ENCODE peak calls at places on chromosomes 3 and 15, in eight cellular contexts. L is stomach; X is psoas muscle; K is SK-N-SH; Z is transverse colon; W is fibroblast of lung; H is CD8-positive, alpha-beta T cell; P is left lung. O is an unnamed sample. For H3K9me3, the result is how much of the 10 kb centered on the place peaks cover.

GRCh38 chr3:42652611-42653302 is 740 bp upstream of the ZBTB47 start:
- DNase-seq in L (peak), X (peak), K (peak), Z (peak), W (peak), H (no peak), P (peak), O (no peak)

GRCh38 chr3:114231616-114232015 is 5.8 kb downstream of the ZNF80 start:
- DNase-seq in L (no peak), X (no peak), K (no peak), Z (no peak), W (no peak), H (peak), P (no peak), O (no peak)

GRCh38 chr15:25061808-25062550 is 107.2 kb downstream of the SNRPN start:
- DNase-seq in L (no peak), X (no peak), K (no peak), Z (no peak), W (no peak), H (no peak), P (no peak), O (no peak)

GRCh38 chr3:100969557-100969916 is 23.7 kb downstream of the ABI3BP start:
- DNase-seq in L (no peak), X (no peak), K (no peak), Z (no peak), W (no peak), H (no peak), P (no peak), O (no peak)

GRCh38 chr3:160312014-160312624 is 86.9 kb downstream of the C3orf80 start:
- DNase-seq in L (no peak), X (no peak), K (peak), Z (no peak), W (no peak), H (no peak), P (no peak), O (no peak)

GRCh38 chr3:185308126-185308754 is 54.4 kb upstream of the EHHADH start:
- DNase-seq in L (peak), X (no peak), K (peak), Z (peak), W (peak), H (peak), P (no peak), O (peak)

GRCh38 chr3:9949115-9949514 is 3.1 kb downstream of the PRRT3 start:
- DNase-seq in L (no peak), X (no peak), K (no peak), Z (no peak), W (no peak), H (no peak), P (no peak), O (no peak)

GRCh38 chr3:49750056-49750455 is 26.3 kb upstream of the GMPPB start:
- DNase-seq in L (no peak), X (no peak), K (no peak), Z (no peak), W (peak), H (no peak), P (no peak), O (no peak)

GRCh38 chr15:77944002-77944867 is 133.3 kb downstream of the TBC1D2B start:
- DNase-seq in L (peak), X (peak), K (peak), Z (peak), W (peak), H (peak), P (peak), O (peak)

GRCh38 chr3:195139876-195140240 is 131.1 kb downstream of the XXYLT1 start:
- DNase-seq in L (no peak), X (no peak), K (no peak), Z (no peak), W (peak), H (no peak), P (no peak), O (no peak)

GRCh38 chr3:156448300-156448699 is 106.6 kb downstream of the SSR3 start:
- DNase-seq in L (no peak), X (no peak), K (no peak), Z (no peak), W (peak), H (peak), P (no peak), O (peak)

GRCh38 chr3:117696871-117697270 is 987.3 kb downstream of the TUSC7 start:
- DNase-seq in L (no peak), X (no peak), K (peak), Z (no peak), W (no peak), H (no peak), P (no peak), O (no peak)

GRCh38 chr15:78616506-78616905 is 4.3 kb downstream of the CHRNA3 start:
- DNase-seq in L (peak), X (no peak), K (no peak), Z (no peak), W (no peak), H (no peak), P (no peak), O (no peak)

GRCh38 chr15:67240235-67241131 is 14.0 kb downstream of the AAGAB start:
- DNase-seq in L (peak), X (no peak), K (peak), Z (peak), W (no peak), H (peak), P (no peak), O (no peak)

GRCh38 chr3:39021029-39021428 is 30.7 kb downstream of the SCN11A start:
- DNase-seq in L (no peak), X (no peak), K (no peak), Z (no peak), W (no peak), H (no peak), P (no peak), O (no peak)

GRCh38 chr3:106435899-106436453 is 567.2 kb upstream of the CBLB start:
- DNase-seq in L (no peak), X (no peak), K (no peak), Z (no peak), W (no peak), H (no peak), P (no peak), O (no peak)

GRCh38 chr3:185930393-185931107 is 7.3 kb downstream of the TRA2B start:
- DNase-seq in L (no peak), X (no peak), K (no peak), Z (no peak), W (peak), H (no peak), P (no peak), O (no peak)

GRCh38 chr3:23913182-23913581 is 3.6 kb downstream of the NKIRAS1 start:
- DNase-seq in L (no peak), X (no peak), K (no peak), Z (no peak), W (peak), H (no peak), P (no peak), O (no peak)

GRCh38 chr3:130831716-130832400 is 62.0 kb upstream of the ATP2C1 start:
- DNase-seq in L (peak), X (no peak), K (no peak), Z (no peak), W (no peak), H (no peak), P (no peak), O (peak)

GRCh38 chr3:41940393-41940792 is 21.5 kb downstream of the ULK4 start:
- DNase-seq in L (no peak), X (no peak), K (no peak), Z (no peak), W (no peak), H (no peak), P (no peak), O (no peak)

GRCh38 chr3:150504473-150504872 is 41.8 kb downstream of the SERP1 start:
- DNase-seq in L (no peak), X (no peak), K (no peak), Z (no peak), W (no peak), H (no peak), P (no peak), O (no peak)

GRCh38 chr3:8635625-8636024 is 9.0 kb downstream of the SSUH2 start:
- DNase-seq in L (no peak), X (no peak), K (no peak), Z (no peak), W (no peak), H (no peak), P (no peak), O (no peak)

GRCh38 chr3:134874737-134875413 is 79.8 kb downstream of the EPHB1 start:
- DNase-seq in L (no peak), X (no peak), K (no peak), Z (no peak), W (peak), H (no peak), P (no peak), O (no peak)

GRCh38 chr3:161096771-161097367 is 8.3 kb downstream of the B3GALNT1 start:
- DNase-seq in L (peak), X (no peak), K (peak), Z (no peak), W (peak), H (no peak), P (no peak), O (no peak)

GRCh38 chr15:35705885-35706590 is 160.1 kb upstream of the DPH6 start:
- DNase-seq in L (peak), X (no peak), K (no peak), Z (no peak), W (peak), H (no peak), P (no peak), O (no peak)

GRCh38 chr3:61912158-61912557 is 350.8 kb downstream of the PTPRG start:
- DNase-seq in L (no peak), X (no peak), K (no peak), Z (no peak), W (no peak), H (no peak), P (no peak), O (no peak)

GRCh38 chr3:123287962-123288302 is 86.2 kb downstream of the SEC22A start:
- DNase-seq in L (no peak), X (no peak), K (no peak), Z (no peak), W (no peak), H (no peak), P (no peak), O (no peak)

GRCh38 chr3:15439476-15439875 is 12.1 kb downstream of the EAF1 start:
- DNase-seq in L (no peak), X (no peak), K (no peak), Z (no peak), W (peak), H (no peak), P (peak), O (no peak)
- H3K9me3 ChIP-seq in L (under half), X (under half), K (under half), Z (under half), W (under half), H (under half), P (under half), O (under half)

DNA sequence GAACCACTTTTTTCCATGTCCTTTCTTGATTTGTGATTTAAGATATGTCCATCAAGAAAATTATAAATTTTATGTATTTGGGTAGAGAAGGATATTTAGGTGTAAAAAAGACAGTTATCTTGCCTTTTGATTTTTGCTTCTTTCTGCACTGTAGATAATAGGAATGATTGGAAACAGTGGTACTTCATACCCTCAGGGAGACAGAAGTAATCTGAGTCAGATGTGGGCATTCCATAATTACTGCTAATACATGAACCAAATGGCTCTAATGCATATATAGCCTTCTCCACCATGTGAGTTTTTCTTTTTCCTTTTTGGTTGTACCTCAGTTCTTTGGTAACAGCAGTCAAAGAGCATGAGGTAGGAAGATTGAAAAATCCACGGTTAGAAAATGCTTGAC is 67.2 kb downstream of the RARB start:
- DNase-seq in L (no peak), X (no peak), K (peak), Z (no peak), W (no peak), H (no peak), P (no peak), O (no peak)
- H3K9me3 ChIP-seq in L (under half), X (under half), K (under half), Z (under half), W (under half), H (under half), P (under half), O (under half)

GRCh38 chr3:44762170-44762677 is 630 bp downstream of the KIF15 start:
- DNase-seq in L (no peak), X (no peak), K (peak), Z (no peak), W (no peak), H (no peak), P (no peak), O (no peak)
- H3K9me3 ChIP-seq in L (under half), X (under half), K (under half), Z (under half), W (under half), H (under half), P (under half), O (under half)

GRCh38 chr15:79918278-79918677 is 21.5 kb upstream of the MTHFS start:
- DNase-seq in L (no peak), X (no peak), K (no peak), Z (no peak), W (no peak), H (no peak), P (no peak), O (no peak)
- H3K9me3 ChIP-seq in L (half or more), X (half or more), K (under half), Z (half or more), W (under half), H (under half), P (under half), O (half or more)

DNA sequence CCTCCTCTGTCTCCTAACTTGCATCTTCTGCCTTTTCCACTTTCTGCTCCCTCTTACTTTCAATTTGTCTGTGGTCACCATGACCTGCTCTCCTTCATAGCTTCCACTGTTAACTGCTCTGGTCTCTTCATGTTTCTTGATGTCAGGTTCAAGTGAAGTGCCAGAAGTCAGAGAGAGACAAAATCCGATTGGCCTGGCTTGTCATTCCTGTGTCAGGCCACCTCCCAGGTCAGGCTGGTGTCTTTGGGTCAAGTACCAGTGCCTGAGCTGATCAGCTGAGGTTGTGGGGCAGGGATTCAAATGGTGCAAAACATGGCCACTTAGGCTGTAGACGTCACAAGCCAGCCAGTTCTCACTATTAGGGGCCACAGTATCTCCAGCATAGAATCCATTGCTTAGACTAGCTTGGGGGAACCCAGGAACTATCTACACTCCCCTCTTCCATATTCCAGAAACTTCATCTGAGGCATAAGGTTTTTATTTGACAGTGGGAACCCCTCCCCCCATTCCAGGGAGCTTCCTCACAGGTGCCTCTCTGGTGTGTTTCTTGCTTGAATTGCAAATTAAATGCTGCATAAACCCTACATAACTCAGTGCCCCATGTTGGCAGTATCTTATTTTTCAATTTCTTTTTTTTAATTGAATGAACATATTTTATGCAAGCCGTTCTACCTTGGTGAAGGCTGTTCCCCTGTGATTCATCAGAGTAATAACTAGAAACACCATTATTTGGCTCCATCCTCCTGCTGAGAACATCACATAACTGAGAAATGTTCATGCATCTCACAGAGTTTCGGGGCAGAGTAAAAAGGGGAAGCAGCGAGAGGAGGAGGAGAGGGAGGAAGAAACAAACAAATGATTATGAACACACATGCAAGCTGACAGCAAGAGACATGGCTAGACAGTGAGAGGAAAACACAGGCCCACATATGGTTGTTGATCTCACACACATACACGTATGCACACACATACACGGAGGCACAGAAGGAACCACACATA is 175.8 kb downstream of the TLE3 start:
- DNase-seq in L (no peak), X (no peak), K (no peak), Z (no peak), W (no peak), H (no peak), P (no peak), O (no peak)
- H3K9me3 ChIP-seq in L (under half), X (under half), K (under half), Z (under half), W (under half), H (under half), P (under half), O (under half)

DNA sequence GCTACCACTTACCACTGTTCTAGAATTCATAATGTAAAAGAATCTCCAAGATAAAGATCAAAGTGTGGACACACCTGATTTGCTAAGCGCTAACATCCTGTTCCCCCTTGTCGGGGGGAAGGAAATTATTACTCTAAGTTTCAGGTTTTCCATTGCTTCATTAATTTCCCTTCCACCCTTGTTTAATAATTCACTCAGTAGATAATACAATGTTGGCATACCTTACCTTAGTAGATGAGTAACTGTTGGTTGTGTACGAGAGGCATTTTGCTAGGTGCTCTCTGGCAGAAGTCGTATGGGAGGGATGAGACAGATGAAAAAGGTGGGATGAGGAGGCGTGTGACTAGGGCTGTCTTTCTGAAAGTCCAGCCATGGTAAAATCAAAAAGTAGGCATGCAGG is 641.2 kb upstream of the ARRDC4 start:
- DNase-seq in L (no peak), X (no peak), K (no peak), Z (no peak), W (no peak), H (no peak), P (no peak), O (no peak)
- H3K9me3 ChIP-seq in L (under half), X (under half), K (under half), Z (under half), W (under half), H (under half), P (under half), O (under half)

GRCh38 chr15:92947071-92947730 is 47.1 kb downstream of the CHD2 start:
- DNase-seq in L (no peak), X (no peak), K (no peak), Z (no peak), W (no peak), H (no peak), P (no peak), O (no peak)
- H3K9me3 ChIP-seq in L (under half), X (under half), K (under half), Z (under half), W (under half), H (under half), P (under half), O (under half)

DNA sequence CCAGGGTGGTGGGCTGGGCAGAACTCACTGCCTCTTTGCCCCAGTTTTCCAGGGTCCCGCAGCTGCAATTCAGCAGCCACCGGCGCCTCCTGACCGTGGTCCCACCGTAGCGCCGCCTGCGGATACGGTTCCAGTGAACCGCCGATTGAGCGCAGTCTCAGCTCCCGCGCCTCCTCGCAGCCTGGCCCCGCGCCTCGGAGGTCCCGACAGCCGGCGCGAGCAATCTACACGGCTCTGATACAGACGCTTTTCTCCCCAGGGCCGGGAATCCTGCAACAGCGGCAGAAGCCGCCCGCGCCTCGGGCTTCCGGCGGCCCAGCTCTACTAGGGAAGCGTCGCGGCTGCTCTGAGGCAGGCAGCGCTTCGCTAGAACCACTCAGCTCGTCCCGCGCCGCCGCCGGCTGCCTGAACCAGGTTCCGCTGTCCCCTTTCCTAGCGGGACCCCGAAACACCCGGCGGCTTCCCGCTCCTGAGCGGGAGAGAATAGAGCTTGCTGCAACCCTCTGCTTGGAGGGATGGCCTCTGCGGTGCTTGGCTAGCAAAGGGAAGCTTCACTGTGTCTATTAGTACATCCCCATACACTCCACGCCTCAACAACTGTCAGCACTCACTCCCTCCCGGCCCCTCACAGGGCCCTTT is 3.1 kb downstream of the FOXL2NB start:
- DNase-seq in L (no peak), X (no peak), K (peak), Z (no peak), W (peak), H (no peak), P (no peak), O (peak)
- H3K9me3 ChIP-seq in L (under half), X (under half), K (under half), Z (under half), W (under half), H (under half), P (under half), O (under half)